ENCODE peak calls at places on chromosomes 4 and X, in six cellular contexts. I, G, N, M, K and T are unnamed samples.

GRCh38 chrX:81174286-81174685 is 27.4 kb downstream of the HMGN5 start:
- DNase-seq in G (no peak), M (no peak), N (no peak), K (no peak), I (no peak), T (no peak)

GRCh38 chrX:45771114-45771513 is 570.4 kb upstream of the DIPK2B start:
- DNase-seq in K (peak; percentile 6), M (no peak), I (peak; percentile 77), N (no peak), G (no peak), T (no peak)

GRCh38 chr4:101037249-101037648 is 310.1 kb downstream of the PPP3CA start:
- DNase-seq in K (no peak), N (no peak), G (no peak), M (no peak), I (no peak), T (no peak)

GRCh38 chr4:182916483-182917181 is 554 bp downstream of the DCTD start:
- DNase-seq in K (peak; percentile 40), I (peak; percentile 84), M (peak; percentile 38), G (peak; percentile 48), N (peak; percentile 52), T (peak; percentile 63)

GRCh38 chr4:66653937-66654336 is 891.4 kb downstream of the CENPC start:
- DNase-seq in K (no peak), N (no peak), I (no peak), G (no peak), M (no peak), T (no peak)

GRCh38 chr4:123876640-123877039 is 480.0 kb downstream of the SPRY1 start:
- DNase-seq in I (no peak), G (no peak), N (no peak), K (no peak), M (no peak), T (no peak)

GRCh38 chr4:184344899-184345572 is 127.4 kb upstream of the ENPP6 start:
- DNase-seq in N (peak; percentile 69), K (no peak), M (no peak), I (no peak), G (no peak), T (no peak)

GRCh38 chr4:34181891-34182290 is 2062.4 kb downstream of the ARAP2 start:
- DNase-seq in I (no peak), G (no peak), N (no peak), K (no peak), M (no peak), T (no peak)

DNA sequence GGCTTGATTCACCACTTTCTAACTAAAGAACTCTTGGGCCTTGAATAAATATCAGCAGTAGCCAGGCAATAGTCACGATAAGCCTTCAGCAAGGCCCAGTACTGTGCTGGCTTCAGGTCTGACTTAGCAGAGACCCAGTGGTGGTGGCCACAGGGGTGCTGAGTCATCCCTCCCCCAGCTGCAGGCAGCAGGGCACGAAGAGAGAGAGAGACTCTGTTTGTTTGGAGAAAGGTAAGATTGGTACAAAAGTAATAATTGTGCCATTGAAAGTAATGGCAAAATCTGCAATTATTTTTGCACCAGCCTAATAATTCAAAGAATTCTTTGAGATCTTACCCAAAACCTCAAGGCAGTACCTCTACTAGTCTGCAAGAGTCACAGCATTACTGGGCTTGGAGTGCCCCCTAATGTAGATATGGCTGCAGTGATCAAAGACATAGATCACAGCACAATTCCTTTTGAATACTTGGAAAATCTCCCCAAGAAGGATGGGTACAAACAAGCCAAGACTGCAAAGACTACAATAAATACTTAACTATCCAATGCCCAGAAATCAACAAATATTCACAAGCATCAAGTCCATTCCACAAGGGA is 159.5 kb upstream of the USP38 start:
- DNase-seq in M (no peak), G (no peak), I (no peak), K (no peak), N (no peak), T (no peak)
- TF ChIP-seq CTCF in M (peak; percentile 7), G (peak; percentile 25), I (peak; percentile 33), K (no peak), N (no peak), T (no peak)

GRCh38 chrX:48781705-48782104 is 4.7 kb upstream of the GATA1 start:
- DNase-seq in I (no peak), K (no peak), M (no peak), G (no peak), N (no peak), T (no peak)
- TF ChIP-seq POLR2A in I (no peak), K (no peak), M (no peak), G (no peak), N (no peak), T (no peak)

GRCh38 chr4:165760182-165760581 is 112.9 kb upstream of the TLL1 start:
- DNase-seq in K (no peak), G (no peak), N (no peak), I (no peak), M (no peak), T (no peak)
- TF ChIP-seq CTCF in K (no peak), G (no peak), N (no peak), I (no peak), M (no peak), T (no peak)

DNA sequence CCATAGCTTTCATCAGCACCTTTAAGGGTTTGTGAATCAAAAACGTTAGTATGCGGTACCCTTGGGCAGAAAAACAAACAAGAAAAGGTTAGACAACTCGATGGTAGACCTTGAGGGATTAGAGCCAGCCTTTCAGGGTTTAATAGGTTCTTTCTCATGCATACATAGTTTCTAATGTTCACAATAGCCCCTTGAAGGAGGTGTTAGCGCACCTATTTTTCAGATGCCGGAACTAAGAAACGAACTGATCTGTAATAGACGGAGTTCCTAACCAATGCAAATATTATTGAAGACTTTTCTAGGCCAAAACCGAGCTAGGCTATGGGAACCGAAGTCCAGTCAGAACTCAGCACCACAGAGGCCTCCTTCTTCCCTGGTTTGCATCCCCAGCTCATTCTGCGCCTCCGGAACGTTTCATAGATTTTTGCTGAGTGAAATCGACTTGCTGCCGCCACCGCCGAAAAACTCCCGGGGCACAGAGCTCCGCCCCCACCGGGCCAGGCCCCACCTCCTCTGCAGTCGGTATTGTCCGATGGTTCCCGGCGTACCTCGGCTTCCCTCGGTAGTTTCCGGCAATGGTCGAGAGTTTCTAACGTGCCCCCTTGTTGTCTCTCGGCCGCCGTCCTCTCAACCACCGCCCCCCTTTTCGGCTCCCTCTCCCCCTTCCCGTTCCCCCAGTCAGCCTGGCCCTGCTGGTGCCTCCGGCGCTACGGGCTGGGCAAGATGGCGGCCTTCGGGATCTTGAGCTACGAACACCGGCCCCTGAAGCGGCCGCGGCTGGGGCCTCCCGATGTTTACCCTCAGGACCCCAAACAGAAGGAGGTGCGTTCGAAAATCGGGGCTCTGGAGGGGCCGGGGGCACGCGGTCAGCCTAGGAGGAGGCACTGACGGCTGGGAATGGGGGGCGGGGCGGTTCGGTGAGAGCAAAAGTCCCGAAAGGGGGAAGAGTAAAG is at the start of gene MED12:
- DNase-seq in M (peak; percentile 22), G (peak; percentile 81), I (peak; percentile 92), N (peak; percentile 83), K (peak; percentile 88), T (peak; percentile 70)
- TF ChIP-seq POLR2A in M (no peak), G (no peak), I (no peak), N (no peak), K (peak; percentile 75), T (no peak)

GRCh38 chr4:40193018-40193571 is 3.7 kb upstream of the RHOH start:
- DNase-seq in G (peak; percentile 68), I (no peak), N (no peak), K (no peak), M (no peak), T (no peak)
- TF ChIP-seq CTCF in G (no peak), I (no peak), N (no peak), K (no peak), M (no peak), T (no peak)

DNA sequence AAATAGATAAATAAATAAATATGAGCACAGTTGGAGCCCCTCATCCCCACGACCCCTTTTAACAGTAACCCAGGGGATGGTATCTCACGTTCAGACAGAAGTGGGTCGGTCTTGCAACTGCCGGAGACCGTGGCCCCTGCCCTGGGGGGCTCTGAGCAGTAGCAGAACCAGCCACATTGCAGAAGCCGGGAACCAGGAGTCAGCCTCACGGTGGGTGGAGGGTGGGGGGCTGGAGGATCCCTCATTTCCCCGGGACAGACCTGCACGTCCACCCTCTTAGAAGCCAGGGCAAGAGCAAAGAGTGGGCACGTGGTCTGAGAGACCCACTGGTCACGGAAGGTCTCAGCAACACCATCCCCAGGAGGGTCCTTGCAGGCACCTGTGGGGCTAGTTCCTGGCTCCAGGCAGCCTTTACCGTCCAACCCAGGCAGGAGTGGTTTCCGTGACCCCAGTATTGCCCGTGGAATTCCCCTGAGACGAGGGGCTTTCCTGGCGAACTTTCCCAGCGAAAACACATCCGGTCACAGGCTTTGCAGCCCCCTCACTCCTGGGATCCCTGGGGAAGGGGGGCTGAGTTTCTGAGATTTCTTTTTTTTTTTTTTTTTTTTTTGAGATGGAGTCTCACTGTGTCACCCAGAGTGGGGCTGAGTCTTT is 8.8 kb upstream of the IL3RA start:
- DNase-seq in G (no peak), I (no peak), M (no peak), N (no peak), K (no peak), T (no peak)
- TF ChIP-seq POLR2A in G (no peak), I (no peak), M (no peak), N (no peak), K (no peak), T (no peak)